ENCODE peak calls at places on chromosome 18, in five cellular contexts. M is mesothelial cell of epicardium, E is heart right ventricle, B is RWPE2, K is endothelial cell. X is an unnamed sample.

GRCh38 chr18:906416-907170 is 1.9 kb downstream of the ADCYAP1 start:
- DNase-seq in M (peak), E (no peak), B (no peak), K (peak), X (no peak)

GRCh38 chr18:59718108-59719057 is 21.2 kb upstream of the CCBE1 start:
- DNase-seq in M (no peak), E (no peak), B (peak), K (no peak), X (no peak)

GRCh38 chr18:79875531-79875919 is 75.9 kb downstream of the SLC66A2 start:
- DNase-seq in M (no peak), E (no peak), B (no peak), K (no peak), X (no peak)

GRCh38 chr18:68940039-68940438 is 142.2 kb downstream of the CCDC102B start:
- DNase-seq in M (no peak), E (no peak), B (no peak), K (no peak), X (no peak)

GRCh38 chr18:76892832-76893231 is 70.5 kb downstream of the ZNF236 start:
- DNase-seq in M (no peak), E (no peak), B (no peak), K (no peak), X (no peak)

GRCh38 chr18:44079602-44080001 is 601.1 kb upstream of the SETBP1 start:
- DNase-seq in M (no peak), E (no peak), B (no peak), K (no peak), X (no peak)

GRCh38 chr18:5851998-5852397 is 43.3 kb downstream of the TMEM200C start:
- DNase-seq in M (no peak), E (no peak), B (no peak), K (no peak), X (no peak)

GRCh38 chr18:60047556-60047955 is 147.8 kb downstream of the PMAIP1 start:
- DNase-seq in M (no peak), E (no peak), B (no peak), K (no peak), X (no peak)

GRCh38 chr18:36889742-36890141 is 60.8 kb downstream of the KIAA1328 start:
- DNase-seq in M (no peak), E (no peak), B (no peak), K (no peak), X (no peak)

GRCh38 chr18:21602302-21602592 is 1.7 kb upstream of the ESCO1 start:
- DNase-seq in M (no peak), E (no peak), B (no peak), K (no peak), X (no peak)

GRCh38 chr18:36153203-36153602 is 23.5 kb downstream of the ELP2 start:
- DNase-seq in M (no peak), E (no peak), B (no peak), K (no peak), X (no peak)

GRCh38 chr18:50096766-50097435 is 98.0 kb downstream of the MYO5B start:
- DNase-seq in M (no peak), E (no peak), B (no peak), K (no peak), X (no peak)

GRCh38 chr18:68666316-68666715 is 48.6 kb downstream of the TMX3 start:
- DNase-seq in M (no peak), E (no peak), B (no peak), K (no peak), X (no peak)

GRCh38 chr18:58915006-58915799 is 50.5 kb downstream of the ZNF532 start:
- DNase-seq in M (no peak), E (no peak), B (no peak), K (no peak), X (no peak)

GRCh38 chr18:63444567-63444966 is 22.3 kb upstream of the VPS4B start:
- DNase-seq in M (no peak), E (no peak), B (no peak), K (no peak), X (no peak)

GRCh38 chr18:46696702-46697101 is 39.7 kb upstream of the LOXHD1 start:
- DNase-seq in M (no peak), E (no peak), B (no peak), K (no peak), X (no peak)

GRCh38 chr18:63422862-63423304 is 607 bp upstream of the VPS4B start:
- DNase-seq in M (no peak), E (no peak), B (peak), K (no peak), X (no peak)

GRCh38 chr18:55322176-55322735 is 265.7 kb downstream of the TCF4 start:
- DNase-seq in M (peak), E (peak), B (no peak), K (peak), X (peak)

GRCh38 chr18:79664525-79665125 is 15.0 kb upstream of the CTDP1 start:
- DNase-seq in M (no peak), E (no peak), B (no peak), K (no peak), X (no peak)

GRCh38 chr18:24138281-24138883 is 480 bp upstream of the CABYR start:
- DNase-seq in M (no peak), E (no peak), B (no peak), K (no peak), X (no peak)

GRCh38 chr18:10015941-10016819 is 102.4 kb downstream of the VAPA start:
- DNase-seq in M (no peak), E (no peak), B (no peak), K (no peak), X (no peak)

GRCh38 chr18:8513249-8513648 is 96.0 kb upstream of the RAB12 start:
- DNase-seq in M (no peak), E (no peak), B (no peak), K (no peak), X (no peak)

GRCh38 chr18:39313992-39314391 is 1748.4 kb upstream of the CELF4 start:
- DNase-seq in M (no peak), E (no peak), B (no peak), K (no peak), X (no peak)

GRCh38 chr18:21463718-21464117 is 136.8 kb downstream of the ESCO1 start:
- DNase-seq in M (no peak), E (no peak), B (no peak), K (no peak), X (no peak)

GRCh38 chr18:44599409-44599808 is 81.3 kb upstream of the SETBP1 start:
- DNase-seq in M (no peak), E (peak), B (no peak), K (no peak), X (no peak)

GRCh38 chr18:48889115-48889941 is 61.4 kb downstream of the SMAD7 start:
- DNase-seq in M (no peak), E (peak), B (no peak), K (no peak), X (no peak)

GRCh38 chr18:80132196-80132812 is 23.2 kb downstream of the ADNP2 start:
- DNase-seq in M (no peak), E (no peak), B (no peak), K (no peak), X (no peak)

GRCh38 chr18:66632771-66633170 is 28.9 kb upstream of the CDH19 start:
- DNase-seq in M (no peak), E (no peak), B (no peak), K (no peak), X (no peak)

GRCh38 chr18:5410582-5410981 is 115.1 kb upstream of the ZBTB14 start:
- DNase-seq in M (no peak), E (no peak), B (no peak), K (no peak), X (no peak)

GRCh38 chr18:12283256-12283655 is 24.8 kb upstream of the TUBB6 start:
- DNase-seq in M (no peak), E (no peak), B (no peak), K (peak), X (no peak)

GRCh38 chr18:76984193-76985155 is 148.1 kb downstream of the MBP start:
- DNase-seq in M (no peak), E (no peak), B (no peak), K (no peak), X (no peak)

GRCh38 chr18:27226556-27227075 is 41.5 kb upstream of the CHST9 start:
- DNase-seq in M (no peak), E (no peak), B (no peak), K (no peak), X (no peak)

GRCh38 chr18:34595673-34596072 is 114.4 kb upstream of the DTNA start:
- DNase-seq in M (no peak), E (no peak), B (no peak), K (no peak), X (no peak)
- TF ChIP-seq CTCF in M (no peak), E (no peak), B (no peak), K (no peak), X (no peak)

GRCh38 chr18:3121256-3121655 is 98.5 kb downstream of the MYOM1 start:
- DNase-seq in M (no peak), E (no peak), B (no peak), K (no peak), X (no peak)
- TF ChIP-seq CTCF in M (no peak), E (no peak), B (peak), K (no peak), X (no peak)

GRCh38 chr18:22846697-22847096 is 86.4 kb upstream of the RBBP8 start:
- DNase-seq in M (no peak), E (no peak), B (no peak), K (no peak), X (no peak)

GRCh38 chr18:22847867-22848451 is 85.2 kb upstream of the RBBP8 start:
- DNase-seq in M (no peak), E (no peak), B (no peak), K (no peak), X (no peak)

GRCh38 chr18:22847392-22847791 is 85.7 kb upstream of the RBBP8 start:
- DNase-seq in M (no peak), E (no peak), B (no peak), K (no peak), X (no peak)

GRCh38 chr18:22844643-22845042 is 88.5 kb upstream of the RBBP8 start:
- DNase-seq in M (no peak), E (no peak), B (no peak), K (no peak), X (no peak)

DNA sequence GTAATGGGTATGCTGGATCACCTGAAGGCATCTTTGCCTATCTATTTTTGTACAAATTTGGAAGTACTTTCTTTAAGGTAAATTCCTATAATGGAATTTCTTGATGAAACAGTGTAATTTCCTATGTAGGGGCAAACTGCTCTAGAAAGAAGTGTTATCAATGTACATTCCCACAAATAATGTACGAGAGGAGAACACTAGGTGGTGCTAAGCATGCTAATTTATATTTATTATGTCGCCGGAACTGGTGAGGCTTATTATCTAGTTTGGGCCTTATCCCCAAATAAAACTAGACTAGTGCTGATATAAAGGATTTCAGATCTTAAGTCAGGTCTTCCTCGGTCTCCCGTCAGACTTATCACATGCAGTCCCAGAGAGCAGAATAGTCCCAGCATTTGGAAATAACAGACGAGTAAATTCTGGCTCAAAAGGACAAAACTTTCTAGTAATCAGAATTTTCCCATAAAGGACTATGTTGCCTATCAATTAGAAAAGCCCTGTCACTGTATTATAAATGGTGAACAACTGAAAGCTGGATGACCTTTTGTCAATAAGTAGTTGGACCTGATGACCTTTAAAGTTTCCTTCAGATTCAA is 86.9 kb upstream of the RBBP8 start:
- DNase-seq in M (no peak), E (no peak), B (no peak), K (no peak), X (no peak)
- TF ChIP-seq CTCF in M (peak), E (no peak), B (peak), K (peak), X (peak)

GRCh38 chr18:74310411-74310810 is 5.2 kb upstream of the C18orf63 start:
- DNase-seq in M (no peak), E (no peak), B (no peak), K (no peak), X (peak)
- TF ChIP-seq CTCF in M (no peak), E (no peak), B (peak), K (no peak), X (peak)

GRCh38 chr18:57906852-57907251 is 103.7 kb upstream of the ATP8B1 start:
- DNase-seq in M (no peak), E (no peak), B (no peak), K (no peak), X (no peak)
- TF ChIP-seq CTCF in M (no peak), E (no peak), B (peak), K (no peak), X (no peak)

X was measured in activated CD8-positive, alpha-beta T cell treated with anti-CD3 and anti-CD28 coated beads for 36 hours.